ENCODE peak calls at places on chromosomes 16 and 17, in seven cellular contexts. E, B, V, D, S, N and C are unnamed samples.

GRCh38 chr17:79776378-79777165 is 1.4 kb upstream of the CBX2 start:
- DNase-seq in S (no peak), D (no peak), N (no peak), V (no peak), E (no peak), B (no peak), C (no peak)

GRCh38 chr16:84059111-84059510 is 16.5 kb upstream of the SLC38A8 start:
- DNase-seq in N (no peak), S (no peak), B (no peak), V (no peak), E (no peak), D (no peak), C (no peak)

GRCh38 chr16:81174644-81175324 is 63.7 kb upstream of the BCO1 start:
- DNase-seq in D (no peak), E (no peak), B (no peak), N (peak), V (no peak), S (peak), C (no peak)

GRCh38 chr16:12613131-12613991 is 190.3 kb downstream of the CPPED1 start:
- DNase-seq in N (no peak), B (no peak), V (no peak), E (no peak), D (no peak), S (peak), C (no peak)

GRCh38 chr16:54657709-54658102 is 273.0 kb upstream of the IRX5 start:
- DNase-seq in N (no peak), V (no peak), S (no peak), D (no peak), B (no peak), E (no peak), C (no peak)

GRCh38 chr17:13365331-13365730 is 236.4 kb downstream of the HS3ST3A1 start:
- DNase-seq in D (no peak), V (no peak), B (peak), S (no peak), E (no peak), N (no peak), C (no peak)

GRCh38 chr17:6021627-6022026 is 48.6 kb upstream of the WSCD1 start:
- DNase-seq in S (no peak), V (no peak), B (no peak), D (no peak), N (no peak), E (no peak), C (no peak)

GRCh38 chr17:66313995-66314659 is 11.7 kb downstream of the PRKCA start:
- DNase-seq in D (no peak), V (no peak), S (no peak), E (no peak), N (no peak), B (no peak), C (no peak)

GRCh38 chr17:82830249-82830661 is 9.6 kb downstream of the ZNF750 start:
- DNase-seq in S (no peak), N (no peak), V (no peak), D (no peak), B (no peak), E (no peak), C (peak)

GRCh38 chr17:61294777-61295176 is 104.9 kb upstream of the TBX2 start:
- DNase-seq in S (peak), D (no peak), V (no peak), N (no peak), B (no peak), E (no peak), C (no peak)

GRCh38 chr17:6495450-6496115 is 51.3 kb downstream of the PIMREG start:
- DNase-seq in E (no peak), D (no peak), N (no peak), S (no peak), V (peak), B (no peak), C (no peak)

GRCh38 chr16:35559911-35560636 is 2100.7 kb downstream of the TP53TG3F start:
- DNase-seq in D (no peak), N (no peak), S (no peak), E (no peak), V (no peak), B (no peak), C (no peak)
- TF ChIP-seq CTCF in D (no peak), N (no peak), S (no peak), E (no peak), V (no peak), B (no peak), C (no peak)

DNA sequence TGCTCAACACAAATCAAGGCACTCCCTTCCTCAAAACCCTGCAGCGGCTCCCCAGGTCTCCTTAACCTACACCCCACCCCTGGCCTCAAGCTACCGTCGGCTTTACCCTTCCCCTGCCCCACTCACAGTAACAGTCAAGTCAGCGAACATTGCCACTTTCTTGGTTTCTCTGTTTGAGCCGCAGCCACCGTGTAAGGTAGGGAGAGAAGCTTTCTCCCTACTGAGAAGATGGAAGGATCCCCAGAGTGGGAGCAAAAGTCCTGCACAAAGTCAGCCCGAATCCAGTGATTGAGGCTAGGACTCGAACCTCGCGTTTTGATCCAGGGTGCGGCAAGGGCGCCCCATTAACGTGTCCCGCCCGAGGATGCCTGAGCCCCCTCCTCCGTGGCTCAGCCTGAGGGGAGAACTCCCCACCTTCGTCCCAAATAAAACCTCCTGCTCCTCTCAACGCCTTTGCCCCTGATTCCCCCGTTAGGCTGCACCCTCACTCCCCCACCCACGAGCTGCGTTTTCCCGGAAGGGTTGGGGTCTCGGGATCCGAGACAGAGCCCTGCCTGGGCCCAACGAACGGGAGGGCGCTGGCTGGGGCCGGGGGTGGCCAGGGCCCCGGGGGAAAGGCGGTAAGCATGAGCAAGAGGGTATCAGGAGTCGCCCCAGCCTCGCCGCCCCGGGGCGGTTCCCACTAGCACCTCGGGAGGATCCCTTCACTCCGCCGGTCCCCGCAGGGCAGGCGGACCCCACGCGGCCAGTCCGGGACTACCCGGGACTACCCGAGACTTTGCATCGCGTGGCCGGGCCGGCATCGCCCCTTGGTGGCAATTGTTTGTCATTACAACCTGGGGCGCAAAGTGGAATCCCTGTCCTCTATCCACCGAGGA is 9.9 kb upstream of the NAGS start:
- DNase-seq in D (peak), N (no peak), S (peak), V (peak), B (no peak), E (no peak), C (peak)
- TF ChIP-seq CTCF in D (peak), N (peak), S (peak), V (peak), B (peak), E (peak), C (peak)

GRCh38 chr16:30143347-30143702 is 20.3 kb upstream of the MAPK3 start:
- DNase-seq in B (no peak), S (no peak), D (no peak), E (no peak), V (no peak), N (no peak), C (no peak)

GRCh38 chr16:30141750-30142149 is 18.7 kb upstream of the MAPK3 start:
- DNase-seq in V (no peak), B (no peak), D (no peak), N (no peak), S (no peak), E (no peak), C (no peak)

GRCh38 chr16:30144017-30144416 is 21.0 kb upstream of the MAPK3 start:
- DNase-seq in D (no peak), E (no peak), V (no peak), B (no peak), S (no peak), N (no peak), C (no peak)

GRCh38 chr16:30144917-30145316 is 21.9 kb upstream of the MAPK3 start:
- DNase-seq in V (no peak), E (no peak), S (no peak), N (no peak), B (no peak), D (no peak), C (no peak)

GRCh38 chr16:30142672-30143346 is 19.8 kb upstream of the MAPK3 start:
- DNase-seq in S (peak), D (no peak), V (no peak), E (no peak), N (no peak), B (no peak), C (no peak)
- TF ChIP-seq CTCF in S (peak), D (no peak), V (no peak), E (no peak), N (no peak), B (no peak), C (no peak)

DNA sequence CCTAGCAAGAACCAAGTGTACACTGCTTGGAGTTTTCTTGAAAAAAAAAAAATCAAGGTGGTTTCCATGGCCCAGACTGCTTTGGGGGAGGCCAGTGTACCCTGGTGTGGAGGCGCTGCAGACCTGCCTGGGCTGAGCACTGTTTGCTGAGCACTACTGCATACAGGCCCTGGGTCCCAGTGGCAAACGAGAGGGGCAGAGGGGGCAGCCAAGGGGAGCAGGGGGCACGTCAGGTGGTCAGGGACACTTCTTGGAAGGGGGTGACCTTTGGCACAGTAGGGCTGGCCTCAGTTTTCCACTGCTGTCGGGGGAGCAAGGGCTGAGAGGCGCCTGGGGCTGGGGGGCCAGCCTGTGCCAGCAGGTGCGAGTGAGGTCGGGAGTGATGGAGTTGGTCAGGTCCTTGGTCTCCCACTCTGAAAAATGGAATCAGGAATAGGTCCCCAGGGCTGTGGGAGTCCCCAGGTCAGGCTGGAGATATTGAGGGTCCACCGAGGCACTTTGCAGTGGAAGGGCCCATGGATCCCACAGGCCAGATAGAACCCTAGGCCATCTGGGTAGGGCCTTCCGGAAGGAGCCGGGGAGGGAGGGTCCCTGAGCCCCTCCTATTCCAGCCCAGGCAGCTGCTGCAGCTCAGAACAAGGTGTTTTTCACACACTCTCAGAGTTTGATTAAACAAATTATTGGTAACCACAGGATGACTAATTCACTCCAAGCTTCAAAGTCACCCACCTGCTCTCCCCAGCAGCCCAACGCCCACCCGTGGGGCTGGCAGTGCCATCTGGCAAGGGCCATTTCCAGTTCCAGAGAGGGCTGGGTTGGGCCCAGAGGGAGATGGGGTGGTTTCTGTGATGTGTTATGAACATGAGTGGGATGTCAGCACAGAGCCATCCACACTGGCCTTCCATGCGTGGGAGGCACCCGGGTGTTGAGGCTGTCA is 3.5 kb downstream of the ZFPM1 start:
- DNase-seq in N (no peak), D (no peak), V (no peak), B (no peak), E (no peak), S (no peak), C (no peak)
- TF ChIP-seq CTCF in N (no peak), D (no peak), V (no peak), B (no peak), E (no peak), S (no peak), C (no peak)

DNA sequence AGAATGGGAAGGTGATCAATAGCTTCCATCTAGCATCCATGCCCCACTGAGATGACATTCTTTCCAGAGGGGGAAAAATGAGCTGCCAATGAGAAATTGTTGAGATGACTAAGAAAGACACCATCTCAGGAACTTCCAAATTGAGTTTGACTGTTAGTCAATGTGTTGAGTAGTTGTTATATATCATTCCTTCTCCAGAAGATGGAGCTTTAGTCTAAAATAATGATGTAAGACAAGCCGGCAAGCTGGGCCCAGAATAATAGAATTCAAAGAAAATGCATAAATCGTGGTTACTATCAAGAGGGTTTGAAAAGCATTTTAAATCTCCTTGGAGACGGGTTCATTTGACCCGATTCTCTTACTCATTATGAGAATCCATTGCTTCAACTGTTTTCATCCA is 71.0 kb upstream of the ATF7IP2 start:
- DNase-seq in D (no peak), V (no peak), S (no peak), B (no peak), E (no peak), N (no peak), C (no peak)
- TF ChIP-seq CTCF in D (no peak), V (no peak), S (peak), B (no peak), E (peak), N (no peak), C (no peak)

GRCh38 chr17:3848229-3848628 is 2.2 kb upstream of the NCBP3 start:
- DNase-seq in D (no peak), E (no peak), B (no peak), S (no peak), V (no peak), N (no peak), C (no peak)

GRCh38 chr17:3845361-3845753 is 689 bp downstream of the NCBP3 start:
- DNase-seq in V (no peak), D (no peak), E (no peak), N (no peak), S (no peak), B (no peak), C (no peak)

GRCh38 chr17:3846739-3847670 is 959 bp upstream of the NCBP3 start:
- DNase-seq in N (no peak), D (no peak), S (no peak), E (no peak), V (no peak), B (no peak), C (no peak)

GRCh38 chr17:3845754-3846738 is at the start of gene NCBP3:
- DNase-seq in V (peak), D (peak), N (peak), B (peak), E (peak), S (peak), C (peak)

DNA sequence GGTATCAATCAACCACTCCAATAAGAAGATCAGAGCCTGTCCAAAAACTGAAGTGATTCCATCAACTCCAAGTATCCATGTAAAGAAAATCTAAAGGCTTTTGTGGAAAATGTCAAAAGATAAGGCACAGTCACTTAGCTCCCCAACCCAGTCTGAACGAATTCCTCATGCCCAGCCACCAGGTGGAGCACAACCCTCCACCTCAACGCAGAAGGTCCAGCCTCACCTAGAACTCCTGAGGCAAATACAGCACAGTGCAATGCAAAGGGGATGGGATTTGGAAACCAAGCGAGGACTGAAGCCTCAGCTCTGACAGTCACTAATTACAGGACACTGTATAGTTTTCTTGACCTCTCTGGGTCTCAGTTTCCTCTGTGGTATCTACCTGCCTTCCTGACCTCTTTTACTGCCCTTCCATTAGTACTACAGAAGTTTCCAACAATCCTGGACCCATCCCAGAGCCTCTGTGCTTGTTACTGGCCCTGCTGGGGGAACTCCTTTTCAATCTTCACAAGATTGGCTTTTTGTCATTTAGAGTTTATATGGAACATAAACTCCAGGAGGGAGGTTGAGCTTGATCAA is 2.0 kb downstream of the NCBP3 start:
- DNase-seq in D (peak), E (no peak), B (no peak), N (no peak), S (peak), V (no peak), C (no peak)
- TF ChIP-seq CTCF in D (peak), E (peak), B (peak), N (peak), S (peak), V (peak), C (peak)